ENCODE peak calls at places on chromosomes 13 and 19, in ten cellular contexts. O, G, R, F, J, H, P, I, T and U are unnamed samples.

GRCh38 chr13:46179576-46180368 is 2.2 kb downstream of the LCP1 start:
- DNase-seq in O (peak), G (peak), R (peak), F (peak), J (no peak), H (peak), P (no peak), I (no peak), T (no peak), U (peak)

GRCh38 chr19:51470966-51471365 is 7.4 kb upstream of the CEACAM18 start:
- DNase-seq in O (peak), G (no peak), R (no peak), F (no peak), J (no peak), H (no peak), P (no peak), I (no peak), T (peak), U (no peak)

GRCh38 chr13:106475852-106476251 is 59.6 kb downstream of the EFNB2 start:
- DNase-seq in O (no peak), G (no peak), R (no peak), F (no peak), J (no peak), H (no peak), P (no peak), I (no peak), T (no peak), U (no peak)

GRCh38 chr13:67048793-67049150 is 181.4 kb downstream of the PCDH9 start:
- DNase-seq in O (no peak), G (no peak), R (no peak), F (no peak), J (no peak), H (no peak), P (no peak), I (peak), T (peak), U (no peak)

GRCh38 chr19:39641773-39642172 is 13.9 kb upstream of the LGALS16 start:
- DNase-seq in O (no peak), G (no peak), R (no peak), F (no peak), J (no peak), H (no peak), P (no peak), I (no peak), T (no peak), U (no peak)

GRCh38 chr19:11453468-11454341 is 18.3 kb downstream of the PRKCSH start:
- DNase-seq in O (no peak), G (no peak), R (no peak), F (no peak), J (no peak), H (no peak), P (peak), I (no peak), T (no peak), U (no peak)

GRCh38 chr13:105937451-105937850 is 598.0 kb downstream of the EFNB2 start:
- DNase-seq in O (no peak), G (no peak), R (no peak), F (no peak), J (no peak), H (no peak), P (no peak), I (peak), T (no peak), U (no peak)

GRCh38 chr13:37065893-37066526 is 6.5 kb upstream of the SUPT20H start:
- DNase-seq in O (no peak), G (no peak), R (no peak), F (no peak), J (no peak), H (no peak), P (no peak), I (no peak), T (no peak), U (no peak)

GRCh38 chr13:94335786-94336357 is 143.6 kb downstream of the DCT start:
- DNase-seq in O (no peak), G (no peak), R (no peak), F (no peak), J (no peak), H (no peak), P (no peak), I (no peak), T (no peak), U (no peak)

GRCh38 chr19:18433039-18433691 is 4.8 kb downstream of the ISYNA1 start:
- DNase-seq in O (no peak), G (no peak), R (no peak), F (peak), J (no peak), H (no peak), P (peak), I (no peak), T (no peak), U (no peak)

GRCh38 chr19:6279620-6279930 is 200 bp downstream of the MLLT1 start:
- DNase-seq in O (no peak), G (no peak), R (no peak), F (no peak), J (no peak), H (no peak), P (no peak), I (no peak), T (no peak), U (no peak)

GRCh38 chr19:50553134-50553703 is 15.0 kb downstream of the LRRC4B start:
- DNase-seq in O (no peak), G (no peak), R (no peak), F (no peak), J (no peak), H (no peak), P (no peak), I (no peak), T (no peak), U (no peak)

GRCh38 chr13:113029487-113030258 is 60.7 kb downstream of the MCF2L start:
- DNase-seq in O (no peak), G (no peak), R (no peak), F (no peak), J (peak), H (peak), P (peak), I (peak), T (peak), U (peak)

GRCh38 chr13:49669735-49670309 is 21.5 kb downstream of the EBPL start:
- DNase-seq in O (no peak), G (peak), R (no peak), F (no peak), J (peak), H (no peak), P (peak), I (peak), T (peak), U (peak)

GRCh38 chr19:48772503-48772953 is 17.2 kb downstream of the FGF21 start:
- DNase-seq in O (no peak), G (no peak), R (no peak), F (no peak), J (no peak), H (no peak), P (no peak), I (no peak), T (no peak), U (no peak)

GRCh38 chr13:22055259-22055658 is 384.4 kb downstream of the FGF9 start:
- DNase-seq in O (no peak), G (no peak), R (no peak), F (no peak), J (no peak), H (no peak), P (peak), I (no peak), T (no peak), U (no peak)

GRCh38 chr19:10915511-10916091 is 12.8 kb downstream of the YIPF2 start:
- DNase-seq in O (no peak), G (no peak), R (peak), F (no peak), J (peak), H (no peak), P (no peak), I (peak), T (peak), U (no peak)

GRCh38 chr19:48450863-48451262 is 4.5 kb upstream of the KCNJ14 start:
- DNase-seq in O (no peak), G (no peak), R (no peak), F (no peak), J (no peak), H (no peak), P (no peak), I (no peak), T (no peak), U (no peak)

GRCh38 chr19:15280915-15281683 is 48.9 kb upstream of the EPHX3 start:
- DNase-seq in O (no peak), G (no peak), R (peak), F (peak), J (peak), H (no peak), P (peak), I (peak), T (peak), U (peak)

GRCh38 chr19:14467391-14467790 is 7.8 kb downstream of the PTGER1 start:
- DNase-seq in O (no peak), G (no peak), R (no peak), F (no peak), J (no peak), H (no peak), P (no peak), I (no peak), T (no peak), U (no peak)

GRCh38 chr13:49620170-49620621 is 8.1 kb upstream of the ARL11 start:
- DNase-seq in O (no peak), G (no peak), R (no peak), F (peak), J (no peak), H (no peak), P (no peak), I (peak), T (no peak), U (no peak)

GRCh38 chr19:58243351-58243750 is 14.6 kb downstream of the ZNF544 start:
- DNase-seq in O (no peak), G (no peak), R (no peak), F (no peak), J (no peak), H (no peak), P (no peak), I (no peak), T (no peak), U (no peak)

GRCh38 chr19:47110521-47111080 is 3.0 kb downstream of the ZC3H4 start:
- DNase-seq in O (peak), G (no peak), R (no peak), F (peak), J (no peak), H (no peak), P (peak), I (peak), T (no peak), U (peak)

GRCh38 chr19:7788178-7788932 is 25.3 kb downstream of the CLEC4M start:
- DNase-seq in O (no peak), G (no peak), R (no peak), F (no peak), J (no peak), H (no peak), P (peak), I (no peak), T (no peak), U (no peak)

GRCh38 chr13:45511310-45512147 is 46.8 kb downstream of the COG3 start:
- DNase-seq in O (peak), G (peak), R (no peak), F (no peak), J (peak), H (no peak), P (peak), I (peak), T (peak), U (peak)

GRCh38 chr19:33514885-33515485 is 6.6 kb downstream of the PEPD start:
- DNase-seq in O (no peak), G (no peak), R (peak), F (peak), J (peak), H (no peak), P (no peak), I (peak), T (peak), U (no peak)

GRCh38 chr19:52273301-52273700 is 3.9 kb downstream of the ZNF766 start:
- DNase-seq in O (no peak), G (no peak), R (no peak), F (no peak), J (no peak), H (no peak), P (no peak), I (no peak), T (no peak), U (no peak)

GRCh38 chr13:59861676-59862075 is 302.1 kb downstream of the DIAPH3 start:
- DNase-seq in O (no peak), G (no peak), R (no peak), F (no peak), J (no peak), H (no peak), P (no peak), I (no peak), T (peak), U (no peak)

GRCh38 chr13:37306778-37307544 is 201.5 kb upstream of the CSNK1A1L start:
- DNase-seq in O (no peak), G (no peak), R (no peak), F (no peak), J (peak), H (no peak), P (no peak), I (peak), T (peak), U (no peak)

GRCh38 chr19:47239610-47240296 is 8.8 kb upstream of the BBC3 start:
- DNase-seq in O (no peak), G (no peak), R (no peak), F (peak), J (no peak), H (no peak), P (peak), I (peak), T (peak), U (no peak)

GRCh38 chr13:97259787-97260641 is 37.9 kb downstream of the MBNL2 start:
- DNase-seq in O (no peak), G (no peak), R (no peak), F (no peak), J (peak), H (no peak), P (no peak), I (peak), T (peak), U (no peak)

GRCh38 chr13:24254151-24254810 is 55.1 kb upstream of the C1QTNF9 start:
- DNase-seq in O (peak), G (peak), R (no peak), F (no peak), J (no peak), H (peak), P (no peak), I (no peak), T (peak), U (peak)

GRCh38 chr19:6744381-6745288 is 5.2 kb downstream of the TRIP10 start:
- DNase-seq in O (no peak), G (no peak), R (peak), F (peak), J (peak), H (no peak), P (peak), I (peak), T (peak), U (no peak)

GRCh38 chr19:4130635-4131438 is 6.9 kb upstream of the MAP2K2 start:
- DNase-seq in O (no peak), G (no peak), R (no peak), F (no peak), J (peak), H (no peak), P (no peak), I (peak), T (peak), U (no peak)

GRCh38 chr13:50161052-50161451 is 145.8 kb downstream of the KCNRG start:
- DNase-seq in O (no peak), G (no peak), R (no peak), F (no peak), J (no peak), H (no peak), P (no peak), I (peak), T (peak), U (no peak)

GRCh38 chr13:74629985-74630384 is 495.8 kb upstream of the KLF12 start:
- DNase-seq in O (no peak), G (no peak), R (no peak), F (no peak), J (no peak), H (no peak), P (no peak), I (no peak), T (peak), U (no peak)

GRCh38 chr19:36009633-36010379 is 1.2 kb upstream of the SYNE4 start:
- DNase-seq in O (no peak), G (no peak), R (no peak), F (no peak), J (no peak), H (no peak), P (no peak), I (no peak), T (no peak), U (no peak)

GRCh38 chr13:19057588-19058340 is 123.9 kb downstream of the TUBA3C start:
- DNase-seq in O (no peak), G (no peak), R (no peak), F (no peak), J (no peak), H (no peak), P (no peak), I (no peak), T (no peak), U (no peak)